ENCODE peak calls at places on chromosomes 11 and 22, in ten cellular contexts. V is AG08396; O is NCI-H2171; M is nucleus accumbens; C is activated CD4-positive, alpha-beta T cell treated with anti-CD3 and anti-CD28 coated beads for 4 hours; B is pancreas; K is stromal cell of bone marrow; J is A549; U is NCI-H226; T is stimulated activated CD4-positive, alpha-beta T cell treated with anti-CD3 and anti-CD28 coated beads, Interleukin-1b, Interleukin-23, amount 100 ng/mL, for 24 hours. I is an unnamed sample.

GRCh38 chr11:108405706-108406105 is 61.6 kb downstream of the C11orf65 start:
- DNase-seq in K (no peak), J (no peak), M (no peak), T (no peak), C (no peak), O (no peak), B (no peak), V (no peak), U (no peak), I (no peak)

GRCh38 chr22:38613588-38613987 is 42.6 kb downstream of the FAM227A start:
- DNase-seq in B (no peak), O (no peak), C (no peak), J (no peak), T (no peak), V (no peak), U (no peak), M (no peak), K (no peak), I (no peak)

GRCh38 chr22:44668190-44668885 is 33.7 kb upstream of the PRR5 start:
- DNase-seq in K (no peak), V (peak; percentile 70), J (no peak), T (no peak), O (peak; percentile 36), B (no peak), C (peak; percentile 39), M (peak; percentile 29), U (no peak), I (no peak)

GRCh38 chr11:444397-445144 is 2.8 kb upstream of the ANO9 start:
- DNase-seq in C (no peak), V (no peak), U (no peak), B (no peak), O (peak; percentile 21), J (no peak), M (no peak), T (no peak), K (no peak), I (no peak)

GRCh38 chr11:19632435-19632834 is 80.2 kb upstream of the NAV2 start:
- DNase-seq in T (no peak), C (no peak), V (no peak), B (no peak), M (no peak), K (no peak), U (peak; percentile 73), O (no peak), J (no peak), I (no peak)

GRCh38 chr22:30996462-30996861 is 27.4 kb downstream of the TUG1 start:
- DNase-seq in O (no peak), M (no peak), V (no peak), K (no peak), B (no peak), J (no peak), T (no peak), C (no peak), U (no peak), I (no peak)

GRCh38 chr11:73047773-73048371 is 94.2 kb downstream of the FCHSD2 start:
- DNase-seq in M (no peak), T (no peak), V (no peak), O (no peak), K (no peak), U (no peak), J (no peak), B (no peak), C (no peak), I (no peak)

GRCh38 chr11:124536520-124536919 is 6.9 kb downstream of the OR8B12 start:
- DNase-seq in M (no peak), C (no peak), T (no peak), V (peak; percentile 8), K (no peak), B (no peak), U (no peak), J (no peak), O (no peak), I (no peak)

GRCh38 chr11:103499710-103500340 is 390.6 kb downstream of the DYNC2H1 start:
- DNase-seq in J (no peak), O (no peak), V (no peak), B (no peak), M (no peak), T (no peak), K (no peak), C (no peak), U (no peak), I (no peak)

GRCh38 chr11:134676516-134677287 is 264.7 kb upstream of the B3GAT1 start:
- DNase-seq in C (no peak), M (no peak), B (no peak), U (no peak), T (no peak), O (no peak), K (no peak), V (no peak), J (no peak), I (no peak)